ENCODE peak calls at places on chromosome 22, in seven cellular contexts. One of them, this sample, is unnamed.

GRCh38 chr22:28208036-28208435 is 289.0 kb upstream of the PITPNB start:
- DNase-seq in CD8-positive, alpha-beta memory T cell: no peak
- DNase-seq in cardiac fibroblast: peak; percentile 14
- DNase-seq in mammary epithelial cell: peak; percentile 27
- DNase-seq in cardiac muscle cell: no peak
- DNase-seq in H7: no peak
- DNase-seq in NB4: no peak
- DNase-seq in this sample: no peak

GRCh38 chr22:49021926-49022815 is 805.5 kb downstream of the BRD1 start:
- DNase-seq in CD8-positive, alpha-beta memory T cell: no peak
- DNase-seq in cardiac fibroblast: no peak
- DNase-seq in mammary epithelial cell: no peak
- DNase-seq in cardiac muscle cell: no peak
- DNase-seq in H7: no peak
- DNase-seq in NB4: no peak
- DNase-seq in this sample: no peak

GRCh38 chr22:23827351-23827995 is 11.3 kb downstream of the DERL3 start:
- DNase-seq in CD8-positive, alpha-beta memory T cell: no peak
- DNase-seq in cardiac fibroblast: no peak
- DNase-seq in mammary epithelial cell: no peak
- DNase-seq in cardiac muscle cell: no peak
- DNase-seq in H7: peak; percentile 8
- DNase-seq in NB4: no peak
- DNase-seq in this sample: no peak

GRCh38 chr22:26949193-26949592 is 291.8 kb downstream of the MIAT start:
- DNase-seq in CD8-positive, alpha-beta memory T cell: no peak
- DNase-seq in cardiac fibroblast: peak; percentile 5
- DNase-seq in mammary epithelial cell: peak; percentile 11
- DNase-seq in cardiac muscle cell: peak; percentile 50
- DNase-seq in H7: peak; percentile 18
- DNase-seq in NB4: peak; percentile 20
- DNase-seq in this sample: no peak

GRCh38 chr22:27685515-27685914 is 116.0 kb downstream of the MN1 start:
- DNase-seq in CD8-positive, alpha-beta memory T cell: no peak
- DNase-seq in cardiac fibroblast: no peak
- DNase-seq in mammary epithelial cell: no peak
- DNase-seq in cardiac muscle cell: no peak
- DNase-seq in H7: no peak
- DNase-seq in NB4: no peak
- DNase-seq in this sample: no peak

GRCh38 chr22:37627545-37627944 is 11.9 kb upstream of the SH3BP1 start:
- DNase-seq in CD8-positive, alpha-beta memory T cell: peak; percentile 75
- DNase-seq in cardiac fibroblast: no peak
- DNase-seq in mammary epithelial cell: no peak
- DNase-seq in cardiac muscle cell: no peak
- DNase-seq in H7: no peak
- DNase-seq in NB4: no peak
- DNase-seq in this sample: no peak

GRCh38 chr22:23219787-23220484 is 39.6 kb downstream of the BCR start:
- DNase-seq in CD8-positive, alpha-beta memory T cell: no peak
- DNase-seq in cardiac fibroblast: peak; percentile 62
- DNase-seq in mammary epithelial cell: peak; percentile 52
- DNase-seq in cardiac muscle cell: peak; percentile 34
- DNase-seq in H7: no peak
- DNase-seq in NB4: peak; percentile 94
- DNase-seq in this sample: no peak

GRCh38 chr22:47067911-47068654 is 305.6 kb downstream of the TBC1D22A start:
- DNase-seq in CD8-positive, alpha-beta memory T cell: no peak
- DNase-seq in cardiac fibroblast: no peak
- DNase-seq in mammary epithelial cell: no peak
- DNase-seq in cardiac muscle cell: no peak
- DNase-seq in H7: peak; percentile 29
- DNase-seq in NB4: no peak
- DNase-seq in this sample: no peak

GRCh38 chr22:47396105-47396504 is 633.7 kb downstream of the TBC1D22A start:
- DNase-seq in CD8-positive, alpha-beta memory T cell: no peak
- DNase-seq in cardiac fibroblast: no peak
- DNase-seq in mammary epithelial cell: no peak
- DNase-seq in cardiac muscle cell: no peak
- DNase-seq in H7: peak; percentile 10
- DNase-seq in NB4: no peak
- DNase-seq in this sample: no peak

GRCh38 chr22:48489551-48490512 is 1337.8 kb downstream of the BRD1 start:
- DNase-seq in CD8-positive, alpha-beta memory T cell: no peak
- DNase-seq in cardiac fibroblast: no peak
- DNase-seq in mammary epithelial cell: no peak
- DNase-seq in cardiac muscle cell: peak; percentile 21
- DNase-seq in H7: peak; percentile 83
- DNase-seq in NB4: no peak
- DNase-seq in this sample: no peak

GRCh38 chr22:49213731-49214352 is 613.8 kb downstream of the BRD1 start:
- DNase-seq in CD8-positive, alpha-beta memory T cell: no peak
- DNase-seq in cardiac fibroblast: no peak
- DNase-seq in mammary epithelial cell: no peak
- DNase-seq in cardiac muscle cell: no peak
- DNase-seq in H7: peak; percentile 30
- DNase-seq in NB4: no peak
- DNase-seq in this sample: no peak

GRCh38 chr22:39624501-39624821 is 53.9 kb downstream of the CACNA1I start:
- DNase-seq in CD8-positive, alpha-beta memory T cell: no peak
- DNase-seq in cardiac fibroblast: no peak
- DNase-seq in mammary epithelial cell: no peak
- DNase-seq in cardiac muscle cell: no peak
- DNase-seq in H7: no peak
- DNase-seq in NB4: no peak
- DNase-seq in this sample: no peak

GRCh38 chr22:23396362-23397007 is 183.6 kb downstream of the IGLL1 start:
- DNase-seq in CD8-positive, alpha-beta memory T cell: no peak
- DNase-seq in cardiac fibroblast: no peak
- DNase-seq in mammary epithelial cell: no peak
- DNase-seq in cardiac muscle cell: no peak
- DNase-seq in H7: peak; percentile 42
- DNase-seq in NB4: no peak
- DNase-seq in this sample: no peak

GRCh38 chr22:49476800-49477400 is 350.8 kb downstream of the BRD1 start:
- DNase-seq in CD8-positive, alpha-beta memory T cell: no peak
- DNase-seq in cardiac fibroblast: no peak
- DNase-seq in mammary epithelial cell: no peak
- DNase-seq in cardiac muscle cell: no peak
- DNase-seq in H7: no peak
- DNase-seq in NB4: no peak
- DNase-seq in this sample: no peak

GRCh38 chr22:38921126-38921525 is 36.3 kb upstream of the APOBEC3A start:
- DNase-seq in CD8-positive, alpha-beta memory T cell: no peak
- DNase-seq in cardiac fibroblast: no peak
- DNase-seq in mammary epithelial cell: peak; percentile 85
- DNase-seq in cardiac muscle cell: no peak
- DNase-seq in H7: no peak
- DNase-seq in NB4: no peak
- DNase-seq in this sample: no peak

GRCh38 chr22:47808236-47808845 is 1045.9 kb downstream of the TBC1D22A start:
- DNase-seq in CD8-positive, alpha-beta memory T cell: no peak
- DNase-seq in cardiac fibroblast: no peak
- DNase-seq in mammary epithelial cell: no peak
- DNase-seq in cardiac muscle cell: no peak
- DNase-seq in H7: no peak
- DNase-seq in NB4: no peak
- DNase-seq in this sample: no peak

GRCh38 chr22:23216331-23217170 is 36.2 kb downstream of the BCR start:
- DNase-seq in CD8-positive, alpha-beta memory T cell: peak; percentile 44
- DNase-seq in cardiac fibroblast: no peak
- DNase-seq in mammary epithelial cell: no peak
- DNase-seq in cardiac muscle cell: no peak
- DNase-seq in H7: no peak
- DNase-seq in NB4: peak; percentile 93
- DNase-seq in this sample: peak; percentile 19

GRCh38 chr22:22770280-22770871 is 117.2 kb upstream of the IGLL5 start:
- DNase-seq in CD8-positive, alpha-beta memory T cell: peak; percentile 25
- DNase-seq in cardiac fibroblast: peak; percentile 55
- DNase-seq in mammary epithelial cell: peak; percentile 10
- DNase-seq in cardiac muscle cell: peak; percentile 44
- DNase-seq in H7: peak; percentile 77
- DNase-seq in NB4: peak; percentile 43
- DNase-seq in this sample: peak; percentile 15

GRCh38 chr22:26756675-26757293 is 99.4 kb downstream of the MIAT start:
- DNase-seq in CD8-positive, alpha-beta memory T cell: no peak
- DNase-seq in cardiac fibroblast: peak; percentile 57
- DNase-seq in mammary epithelial cell: peak; percentile 36
- DNase-seq in cardiac muscle cell: peak; percentile 65
- DNase-seq in H7: peak; percentile 95
- DNase-seq in NB4: peak; percentile 38
- DNase-seq in this sample: no peak

GRCh38 chr22:24423519-24424000 is 3.8 kb upstream of the ADORA2A start:
- DNase-seq in CD8-positive, alpha-beta memory T cell: peak; percentile 57
- DNase-seq in cardiac fibroblast: peak; percentile 40
- DNase-seq in mammary epithelial cell: no peak
- DNase-seq in cardiac muscle cell: peak; percentile 46
- DNase-seq in H7: peak; percentile 97
- DNase-seq in NB4: peak; percentile 66
- DNase-seq in this sample: peak; percentile 37

GRCh38 chr22:47162865-47163264 is 400.4 kb downstream of the TBC1D22A start:
- DNase-seq in CD8-positive, alpha-beta memory T cell: no peak
- DNase-seq in cardiac fibroblast: no peak
- DNase-seq in mammary epithelial cell: no peak
- DNase-seq in cardiac muscle cell: no peak
- DNase-seq in H7: no peak
- DNase-seq in NB4: no peak
- DNase-seq in this sample: no peak

GRCh38 chr22:43153916-43154315 is 2.6 kb downstream of the TSPO start:
- DNase-seq in CD8-positive, alpha-beta memory T cell: no peak
- DNase-seq in cardiac fibroblast: peak; percentile 35
- DNase-seq in mammary epithelial cell: no peak
- DNase-seq in cardiac muscle cell: no peak
- DNase-seq in H7: no peak
- DNase-seq in NB4: peak; percentile 62
- DNase-seq in this sample: no peak

GRCh38 chr22:43150731-43151206 is 590 bp upstream of the TSPO start:
- DNase-seq in CD8-positive, alpha-beta memory T cell: no peak
- DNase-seq in cardiac fibroblast: no peak
- DNase-seq in mammary epithelial cell: no peak
- DNase-seq in cardiac muscle cell: no peak
- DNase-seq in H7: no peak
- DNase-seq in NB4: no peak
- DNase-seq in this sample: no peak

GRCh38 chr22:43152001-43152354 is 619 bp downstream of the TSPO start:
- DNase-seq in CD8-positive, alpha-beta memory T cell: no peak
- DNase-seq in cardiac fibroblast: no peak
- DNase-seq in mammary epithelial cell: peak; percentile 34
- DNase-seq in cardiac muscle cell: no peak
- DNase-seq in H7: no peak
- DNase-seq in NB4: no peak
- DNase-seq in this sample: no peak

GRCh38 chr22:43152355-43153071 is 1.2 kb downstream of the TSPO start:
- DNase-seq in CD8-positive, alpha-beta memory T cell: peak; percentile 70
- DNase-seq in cardiac fibroblast: peak; percentile 38
- DNase-seq in mammary epithelial cell: peak; percentile 68
- DNase-seq in cardiac muscle cell: peak; percentile 48
- DNase-seq in H7: peak; percentile 81
- DNase-seq in NB4: peak; percentile 58
- DNase-seq in this sample: peak; percentile 36

GRCh38 chr22:43151251-43152000 is at the start of gene TSPO:
- DNase-seq in CD8-positive, alpha-beta memory T cell: peak; percentile 48
- DNase-seq in cardiac fibroblast: peak; percentile 58
- DNase-seq in mammary epithelial cell: peak; percentile 33
- DNase-seq in cardiac muscle cell: peak; percentile 59
- DNase-seq in H7: peak; percentile 95
- DNase-seq in NB4: peak; percentile 53
- DNase-seq in this sample: peak; percentile 62
- H3K4me3 ChIP-seq in CD8-positive, alpha-beta memory T cell: peak within 1 kb of the TSS; percentile 88
- H3K4me3 ChIP-seq in cardiac fibroblast: peak within 1 kb of the TSS; percentile 70
- H3K4me3 ChIP-seq in mammary epithelial cell: peak within 1 kb of the TSS; percentile 87
- H3K4me3 ChIP-seq in cardiac muscle cell: peak within 1 kb of the TSS; percentile 36
- H3K4me3 ChIP-seq in H7: peak within 1 kb of the TSS; percentile 57
- H3K4me3 ChIP-seq in NB4: peak within 1 kb of the TSS; percentile 73
- H3K4me3 ChIP-seq in this sample: peak within 1 kb of the TSS; percentile 91

GRCh38 chr22:42500836-42501179 is 18.8 kb downstream of the RRP7A start:
- DNase-seq in CD8-positive, alpha-beta memory T cell: no peak
- DNase-seq in cardiac fibroblast: no peak
- DNase-seq in mammary epithelial cell: no peak
- DNase-seq in cardiac muscle cell: no peak
- DNase-seq in H7: no peak
- DNase-seq in NB4: no peak
- DNase-seq in this sample: no peak
- H3K4me3 ChIP-seq in CD8-positive, alpha-beta memory T cell: peak overlapping the region; percentile 49
- H3K4me3 ChIP-seq in cardiac fibroblast: peak overlapping the region; percentile 31
- H3K4me3 ChIP-seq in mammary epithelial cell: peak overlapping the region; percentile 38
- H3K4me3 ChIP-seq in cardiac muscle cell: no peak overlapping the region
- H3K4me3 ChIP-seq in H7: peak overlapping the region; percentile 41
- H3K4me3 ChIP-seq in NB4: no peak overlapping the region
- H3K4me3 ChIP-seq in this sample: peak overlapping the region; percentile 47

GRCh38 chr22:36156515-36157419 is 3.8 kb downstream of the APOL3 start:
- DNase-seq in CD8-positive, alpha-beta memory T cell: peak; percentile 72
- DNase-seq in cardiac fibroblast: peak; percentile 92
- DNase-seq in mammary epithelial cell: peak; percentile 60
- DNase-seq in cardiac muscle cell: peak; percentile 91
- DNase-seq in H7: peak; percentile 71
- DNase-seq in NB4: peak; percentile 37
- DNase-seq in this sample: peak; percentile 73
- H3K4me3 ChIP-seq in CD8-positive, alpha-beta memory T cell: peak overlapping the region; percentile 66
- H3K4me3 ChIP-seq in cardiac fibroblast: peak overlapping the region; percentile 35
- H3K4me3 ChIP-seq in mammary epithelial cell: peak overlapping the region; percentile 33
- H3K4me3 ChIP-seq in cardiac muscle cell: no peak overlapping the region
- H3K4me3 ChIP-seq in H7: no peak overlapping the region
- H3K4me3 ChIP-seq in NB4: no peak overlapping the region
- H3K4me3 ChIP-seq in this sample: peak overlapping the region; percentile 69

GRCh38 chr22:30575011-30575671 is 676 bp upstream of the GAL3ST1 start:
- DNase-seq in CD8-positive, alpha-beta memory T cell: no peak
- DNase-seq in cardiac fibroblast: peak; percentile 74
- DNase-seq in mammary epithelial cell: no peak
- DNase-seq in cardiac muscle cell: peak; percentile 94
- DNase-seq in H7: peak; percentile 86
- DNase-seq in NB4: no peak
- DNase-seq in this sample: no peak

GRCh38 chr22:30572840-30573593 is 1.4 kb downstream of the GAL3ST1 start:
- DNase-seq in CD8-positive, alpha-beta memory T cell: no peak
- DNase-seq in cardiac fibroblast: no peak
- DNase-seq in mammary epithelial cell: no peak
- DNase-seq in cardiac muscle cell: no peak
- DNase-seq in H7: peak; percentile 43
- DNase-seq in NB4: no peak
- DNase-seq in this sample: no peak

GRCh38 chr22:30575859-30576258 is 1.4 kb upstream of the GAL3ST1 start:
- DNase-seq in CD8-positive, alpha-beta memory T cell: no peak
- DNase-seq in cardiac fibroblast: no peak
- DNase-seq in mammary epithelial cell: no peak
- DNase-seq in cardiac muscle cell: no peak
- DNase-seq in H7: peak; percentile 53
- DNase-seq in NB4: no peak
- DNase-seq in this sample: no peak

GRCh38 chr22:30573594-30574094 is 821 bp downstream of the GAL3ST1 start:
- DNase-seq in CD8-positive, alpha-beta memory T cell: no peak
- DNase-seq in cardiac fibroblast: no peak
- DNase-seq in mammary epithelial cell: no peak
- DNase-seq in cardiac muscle cell: no peak
- DNase-seq in H7: peak; percentile 74
- DNase-seq in NB4: no peak
- DNase-seq in this sample: no peak

GRCh38 chr22:30574095-30574981 is at the start of gene GAL3ST1:
- DNase-seq in CD8-positive, alpha-beta memory T cell: no peak
- DNase-seq in cardiac fibroblast: no peak
- DNase-seq in mammary epithelial cell: no peak
- DNase-seq in cardiac muscle cell: no peak
- DNase-seq in H7: peak; percentile 99
- DNase-seq in NB4: no peak
- DNase-seq in this sample: no peak
- H3K4me3 ChIP-seq in CD8-positive, alpha-beta memory T cell: no peak within 1 kb of the TSS
- H3K4me3 ChIP-seq in cardiac fibroblast: no peak within 1 kb of the TSS
- H3K4me3 ChIP-seq in mammary epithelial cell: no peak within 1 kb of the TSS
- H3K4me3 ChIP-seq in cardiac muscle cell: peak within 1 kb of the TSS; percentile 29
- H3K4me3 ChIP-seq in H7: peak within 1 kb of the TSS; percentile 57
- H3K4me3 ChIP-seq in NB4: no peak within 1 kb of the TSS
- H3K4me3 ChIP-seq in this sample: no peak within 1 kb of the TSS

GRCh38 chr22:21045585-21046294 is at the start of gene LRRC74B:
- DNase-seq in CD8-positive, alpha-beta memory T cell: peak; percentile 74
- DNase-seq in cardiac fibroblast: peak; percentile 93
- DNase-seq in mammary epithelial cell: peak; percentile 87
- DNase-seq in cardiac muscle cell: peak; percentile 96
- DNase-seq in H7: peak; percentile 99
- DNase-seq in NB4: peak; percentile 88
- DNase-seq in this sample: peak; percentile 34
- H3K4me3 ChIP-seq in CD8-positive, alpha-beta memory T cell: peak within 1 kb of the TSS; percentile 52
- H3K4me3 ChIP-seq in cardiac fibroblast: peak within 1 kb of the TSS; percentile 44
- H3K4me3 ChIP-seq in mammary epithelial cell: peak within 1 kb of the TSS; percentile 43
- H3K4me3 ChIP-seq in cardiac muscle cell: peak within 1 kb of the TSS; percentile 36
- H3K4me3 ChIP-seq in H7: peak within 1 kb of the TSS; percentile 58
- H3K4me3 ChIP-seq in NB4: peak within 1 kb of the TSS; percentile 32
- H3K4me3 ChIP-seq in this sample: no peak within 1 kb of the TSS

This sample was measured in effector memory CD4-positive, alpha-beta T cell.